ENCODE peak calls at places on chromosome 2, in six cellular contexts. B, N, O, Z, X and S are unnamed samples.

GRCh38 chr2:13000644-13001375 is 284.1 kb downstream of the TRIB2 start:
- DNase-seq in Z (no peak), O (no peak), X (no peak), B (no peak), N (no peak), S (no peak)

GRCh38 chr2:240898108-240898730 is 2.3 kb upstream of the MAB21L4 start:
- DNase-seq in B (no peak), X (no peak), O (no peak), Z (no peak), N (no peak), S (no peak)

GRCh38 chr2:205698556-205699282 is 16.4 kb downstream of the NRP2 start:
- DNase-seq in B (no peak), N (no peak), O (no peak), X (no peak), Z (no peak), S (no peak)

GRCh38 chr2:9592699-9593098 is 37.1 kb upstream of the ADAM17 start:
- DNase-seq in N (no peak), X (no peak), O (no peak), Z (no peak), B (no peak), S (no peak)

GRCh38 chr2:575728-576237 is 101.4 kb downstream of the TMEM18 start:
- DNase-seq in N (no peak), B (no peak), X (no peak), Z (no peak), O (no peak), S (no peak)

GRCh38 chr2:148888003-148888501 is 13.0 kb downstream of the KIF5C start:
- DNase-seq in Z (no peak), B (no peak), O (no peak), N (no peak), X (no peak), S (no peak)

GRCh38 chr2:119029297-119029696 is 87.3 kb downstream of the MARCO start:
- DNase-seq in Z (no peak), X (peak; percentile 38), N (no peak), O (no peak), B (no peak), S (no peak)

GRCh38 chr2:241105641-241106040 is 3.6 kb upstream of the MTERF4 start:
- DNase-seq in N (peak; percentile 25), B (no peak), Z (no peak), O (no peak), X (no peak), S (no peak)

GRCh38 chr2:26626606-26627005 is 14.6 kb downstream of the CIB4 start:
- DNase-seq in O (no peak), N (no peak), X (no peak), B (no peak), Z (no peak), S (no peak)

GRCh38 chr2:65431417-65432226 is 777 bp downstream of the SPRED2 start:
- DNase-seq in O (peak; percentile 37), N (peak; percentile 63), Z (no peak), B (no peak), X (peak; percentile 65), S (no peak)

GRCh38 chr2:64612575-64613195 is 41.0 kb downstream of the SERTAD2 start:
- DNase-seq in O (no peak), B (no peak), Z (no peak), X (no peak), N (no peak), S (no peak)

GRCh38 chr2:64168756-64169155 is 24.5 kb upstream of the PELI1 start:
- DNase-seq in N (no peak), Z (no peak), O (no peak), B (no peak), X (no peak), S (no peak)

GRCh38 chr2:47569658-47570398 is 166.9 kb downstream of the MSH2 start:
- DNase-seq in Z (no peak), B (no peak), X (peak; percentile 64), N (no peak), O (no peak), S (no peak)

GRCh38 chr2:29519996-29520395 is 401.4 kb downstream of the ALK start:
- DNase-seq in N (no peak), X (no peak), O (no peak), Z (no peak), B (no peak), S (no peak)

GRCh38 chr2:181022652-181023051 is 42.2 kb downstream of the UBE2E3 start:
- DNase-seq in X (no peak), B (no peak), O (peak; percentile 78), Z (no peak), N (no peak), S (no peak)

GRCh38 chr2:134202361-134202760 is 51.5 kb upstream of the MGAT5 start:
- DNase-seq in X (no peak), O (no peak), B (no peak), N (peak; percentile 26), Z (no peak), S (no peak)

GRCh38 chr2:110714824-110715223 is 17.5 kb upstream of the ACOXL start:
- DNase-seq in X (no peak), B (no peak), O (no peak), N (no peak), Z (no peak), S (no peak)

GRCh38 chr2:197296861-197297260 is 13.7 kb downstream of the ANKRD44 start:
- DNase-seq in B (no peak), X (no peak), N (no peak), Z (no peak), O (no peak), S (no peak)

GRCh38 chr2:16080071-16080470 is 139.7 kb downstream of the MYCN start:
- DNase-seq in X (no peak), O (no peak), B (no peak), Z (no peak), N (no peak), S (no peak)

GRCh38 chr2:240921319-240922233 is 15.4 kb downstream of the CROCC2 start:
- DNase-seq in O (no peak), N (no peak), Z (no peak), B (no peak), X (peak; percentile 42), S (no peak)

GRCh38 chr2:133774675-133775005 is 206.4 kb upstream of the NCKAP5 start:
- DNase-seq in B (no peak), Z (no peak), N (no peak), O (no peak), X (no peak), S (no peak)

GRCh38 chr2:100518801-100519200 is 44.0 kb upstream of the PDCL3 start:
- DNase-seq in Z (no peak), O (no peak), X (no peak), N (no peak), B (no peak), S (no peak)

GRCh38 chr2:168457177-168457905 is 1.3 kb downstream of the CERS6 start:
- DNase-seq in X (no peak), B (no peak), N (peak; percentile 18), O (no peak), Z (peak; percentile 42), S (no peak)

GRCh38 chr2:239457586-239458445 is 57.0 kb upstream of the HDAC4 start:
- DNase-seq in O (no peak), Z (no peak), B (no peak), X (peak; percentile 13), N (no peak), S (no peak)

DNA sequence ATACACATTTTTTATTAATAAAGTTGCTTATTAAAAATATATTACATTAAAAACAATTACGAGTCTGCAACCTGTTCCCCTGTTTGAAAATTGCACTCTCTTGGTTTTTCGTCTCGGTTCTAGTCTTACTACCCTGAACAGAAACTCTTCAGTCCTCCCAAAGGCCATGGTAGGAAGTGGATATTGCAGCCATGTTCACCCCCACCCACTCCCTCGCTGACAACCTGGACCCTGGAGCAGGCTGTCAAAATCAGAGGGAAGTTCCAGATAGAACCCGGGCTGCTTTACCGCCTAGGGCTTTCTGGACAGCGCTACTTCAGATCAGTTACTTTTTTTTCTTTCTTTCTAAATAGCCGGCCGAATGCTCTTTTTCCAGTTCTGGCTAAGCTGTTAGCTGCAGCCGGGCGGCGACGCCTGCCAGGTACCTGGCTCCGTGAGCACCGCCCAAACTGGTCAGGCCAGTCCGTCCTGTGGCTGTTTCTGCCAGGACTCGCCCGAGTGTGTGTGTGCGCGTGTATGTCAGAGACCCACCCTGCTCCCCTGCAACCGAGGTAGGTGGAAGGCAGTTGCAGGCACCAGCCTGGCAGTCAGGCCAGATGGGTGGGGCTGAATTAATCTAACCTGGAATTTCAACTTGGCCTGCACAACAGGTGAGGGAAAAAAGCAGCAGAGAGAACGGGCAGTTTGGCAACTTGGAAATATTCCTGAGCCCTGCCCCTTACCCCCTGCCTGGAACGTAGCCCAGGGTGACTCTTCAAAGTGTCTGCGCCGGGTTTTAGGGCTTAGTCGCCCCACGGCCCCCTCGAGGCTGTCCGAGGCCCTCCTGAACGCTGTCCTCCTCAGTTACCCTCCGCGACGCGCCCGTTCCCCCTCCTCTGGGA is 1.1 kb upstream of the TET3 start:
- DNase-seq in B (peak; percentile 88), X (peak; percentile 73), Z (no peak), O (peak; percentile 63), N (peak; percentile 62), S (no peak)
- H3K4me1 ChIP-seq in B (peaks cover 63% of the 10 kb centered on the region), X (peaks cover 17% of the 10 kb centered on the region), Z (peaks cover 20% of the 10 kb centered on the region), O (peaks cover 78% of the 10 kb centered on the region), N (peaks cover 69% of the 10 kb centered on the region), S (peaks cover 26% of the 10 kb centered on the region)

GRCh38 chr2:144936442-144936841 is 416.5 kb upstream of the ZEB2 start:
- DNase-seq in Z (no peak), O (no peak), B (no peak), N (no peak), X (no peak), S (no peak)

GRCh38 chr2:144937899-144938298 is 418.0 kb upstream of the ZEB2 start:
- DNase-seq in B (no peak), Z (no peak), O (no peak), X (no peak), N (no peak), S (no peak)

GRCh38 chr2:144937066-144937465 is 417.1 kb upstream of the ZEB2 start:
- DNase-seq in N (no peak), O (no peak), Z (no peak), X (no peak), B (no peak), S (no peak)

GRCh38 chr2:144939590-144939989 is 419.7 kb upstream of the ZEB2 start:
- DNase-seq in Z (no peak), X (no peak), O (no peak), B (no peak), N (no peak), S (no peak)

DNA sequence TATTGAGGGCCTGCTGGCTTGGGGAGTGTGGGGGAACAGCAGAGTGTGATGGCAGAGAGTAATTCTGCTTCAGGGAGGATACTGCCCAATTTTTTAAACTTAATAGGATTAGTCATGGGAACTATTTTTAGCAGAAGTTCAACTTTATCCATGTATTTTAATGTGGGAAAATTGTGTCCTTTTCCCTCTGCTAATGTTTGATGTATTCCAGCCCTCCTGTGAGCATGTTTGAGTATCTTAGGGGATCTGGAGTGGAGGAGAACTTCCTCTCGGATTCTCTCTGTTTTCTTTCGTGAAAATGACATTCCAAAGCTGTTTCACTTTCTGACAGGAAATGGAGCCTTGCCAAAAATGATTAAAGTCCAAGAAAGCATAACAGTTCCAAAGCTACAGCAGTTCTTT is 418.4 kb upstream of the ZEB2 start:
- DNase-seq in Z (no peak), O (peak; percentile 9), X (no peak), B (no peak), N (peak; percentile 58), S (no peak)
- H3K4me3 ChIP-seq in Z (no peak overlapping the region), O (no peak overlapping the region), X (no peak overlapping the region), B (no peak overlapping the region), N (no peak overlapping the region), S (no peak overlapping the region)

GRCh38 chr2:184566716-184567115 is 31.6 kb upstream of the ZNF804A start:
- DNase-seq in N (no peak), X (no peak), O (no peak), Z (no peak), B (no peak), S (no peak)
- TF ChIP-seq ZNF274 in N (no peak), X (no peak), O (no peak), Z (no peak), B (no peak), S (no peak)

GRCh38 chr2:23567382-23567781 is 182.4 kb downstream of the KLHL29 start:
- DNase-seq in B (no peak), Z (no peak), N (no peak), X (no peak), O (no peak), S (no peak)
- H3K4me1 ChIP-seq in B (no peaks in the 10 kb centered on the region), Z (no peaks in the 10 kb centered on the region), N (no peaks in the 10 kb centered on the region), X (peaks cover 8% of the 10 kb centered on the region), O (no peaks in the 10 kb centered on the region), S (peaks cover 2% of the 10 kb centered on the region)